ENCODE peak calls at places on chromosomes 4 and X, in six cellular contexts. R is WTC11, Y is hypothalamus, A is HCT116, S is MCF 10A, J is ELR. K is an unnamed sample.

GRCh38 chr4:82431026-82431745 is 796 bp downstream of the ENOPH1 start:
- DNase-seq in R (peak), Y (no peak), A (no peak), S (no peak), J (peak), K (peak)

GRCh38 chr4:182922551-182923284 is 5.5 kb upstream of the DCTD start:
- DNase-seq in R (no peak), Y (peak), A (no peak), S (peak), J (no peak), K (no peak)

GRCh38 chr4:53974561-53974960 is 89.8 kb downstream of the CHIC2 start:
- DNase-seq in R (no peak), Y (no peak), A (no peak), S (no peak), J (no peak), K (no peak)

GRCh38 chr4:3709846-3710441 is 56.2 kb upstream of the ADRA2C start:
- DNase-seq in R (no peak), Y (no peak), A (no peak), S (no peak), J (no peak), K (no peak)

GRCh38 chrX:43958529-43958928 is 14.7 kb downstream of the NDP start:
- DNase-seq in R (no peak), Y (peak), A (peak), S (peak), J (peak), K (peak)

GRCh38 chr4:7673111-7673510 is 238.4 kb upstream of the PSAPL1 start:
- DNase-seq in R (no peak), Y (no peak), A (no peak), S (no peak), J (no peak), K (no peak)

GRCh38 chrX:136453114-136453513 is 34.6 kb upstream of the BRS3 start:
- DNase-seq in R (no peak), Y (no peak), A (no peak), S (no peak), J (no peak), K (no peak)

GRCh38 chrX:20217906-20218305 is 48.8 kb downstream of the RPS6KA3 start:
- DNase-seq in R (no peak), Y (no peak), A (no peak), S (no peak), J (no peak), K (peak)

GRCh38 chr4:74838746-74839370 is 44.5 kb upstream of the BTC start:
- DNase-seq in R (no peak), Y (no peak), A (no peak), S (peak), J (peak), K (no peak)

GRCh38 chr4:41567186-41567585 is 29.2 kb downstream of the LIMCH1 start:
- DNase-seq in R (no peak), Y (no peak), A (no peak), S (no peak), J (no peak), K (peak)

GRCh38 chrX:153669174-153669890 is 4.3 kb downstream of the PNCK start:
- DNase-seq in R (no peak), Y (no peak), A (no peak), S (no peak), J (no peak), K (peak)

GRCh38 chrX:87873347-87873941 is 355.8 kb downstream of the KLHL4 start:
- DNase-seq in R (no peak), Y (no peak), A (no peak), S (no peak), J (no peak), K (no peak)

K was measured in dermis blood vessel endothelial cell.